ENCODE peak calls at places on chromosomes 11 and 22, in five cellular contexts. M is uterus, Z is AG09309, L is nephron progenitor cell, P is AG04450. E is an unnamed sample.

GRCh38 chr22:39820266-39820665 is 73.3 kb downstream of the ENTHD1 start:
- DNase-seq in M (no peak), Z (peak; percentile 3), L (no peak), P (peak; percentile 18), E (no peak)

GRCh38 chr22:17313591-17313990 is 55.7 kb upstream of the CECR2 start:
- DNase-seq in M (no peak), Z (no peak), L (no peak), P (no peak), E (no peak)

GRCh38 chr22:48871176-48871840 is 956.4 kb downstream of the BRD1 start:
- DNase-seq in M (no peak), Z (no peak), L (no peak), P (no peak), E (no peak)

GRCh38 chr11:111733009-111733408 is 33.2 kb downstream of the PPP2R1B start:
- DNase-seq in M (peak; percentile 74), Z (peak; percentile 52), L (no peak), P (peak; percentile 68), E (no peak)

GRCh38 chr22:44399196-44399837 is 86.6 kb upstream of the SHISAL1 start:
- DNase-seq in M (peak; percentile 5), Z (no peak), L (no peak), P (no peak), E (no peak)

GRCh38 chr11:93085097-93085496 is 112.7 kb downstream of the SLC36A4 start:
- DNase-seq in M (no peak), Z (no peak), L (no peak), P (no peak), E (no peak)

GRCh38 chr11:61716478-61717285 is 35.8 kb upstream of the MYRF start:
- DNase-seq in M (no peak), Z (no peak), L (no peak), P (no peak), E (no peak)

GRCh38 chr11:94303884-94304459 is 408 bp upstream of the IZUMO1R start:
- DNase-seq in M (no peak), Z (no peak), L (no peak), P (no peak), E (no peak)

GRCh38 chr11:117818036-117818858 is 6.3 kb downstream of the FXYD2 start:
- DNase-seq in M (no peak), Z (no peak), L (no peak), P (no peak), E (peak; percentile 60)

GRCh38 chr22:46797355-46797754 is 34.9 kb downstream of the TBC1D22A start:
- DNase-seq in M (no peak), Z (no peak), L (no peak), P (no peak), E (no peak)

DNA sequence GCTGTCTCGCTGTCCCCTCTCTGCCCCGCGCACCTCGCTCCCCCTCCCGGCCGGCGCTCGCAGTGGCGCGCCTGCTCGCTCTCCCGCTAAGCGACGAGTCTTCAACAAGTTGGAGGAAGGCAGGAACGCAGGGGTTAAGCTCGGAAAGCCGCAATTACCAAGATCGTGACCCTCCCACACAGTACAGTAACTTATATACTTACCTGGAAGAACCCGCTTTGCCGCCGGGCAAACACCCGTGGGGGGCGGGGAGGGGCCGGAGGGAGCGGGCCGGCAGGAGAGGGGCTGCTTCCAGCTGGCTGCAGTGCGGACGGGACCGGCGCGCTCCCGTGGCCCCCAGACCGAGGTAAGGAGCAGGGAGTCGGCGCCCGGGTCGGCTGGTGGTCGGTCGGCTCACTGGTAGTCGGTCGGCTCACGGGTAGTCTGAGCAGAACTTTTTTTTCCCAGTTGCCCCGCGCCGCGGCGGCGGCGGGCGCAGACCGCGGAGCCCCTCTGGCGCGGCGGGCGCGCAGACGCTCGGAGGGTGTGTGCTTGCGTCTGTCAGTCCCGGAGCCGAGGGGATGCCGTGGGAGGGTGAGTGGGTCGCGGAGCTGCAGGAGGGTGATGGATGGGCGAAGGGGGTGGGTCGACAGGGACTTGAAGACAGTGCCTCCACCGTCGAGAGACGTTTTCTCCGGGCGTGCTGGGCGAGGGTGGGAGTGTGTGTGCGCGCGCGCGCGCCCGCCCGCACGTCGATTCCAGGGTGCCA is 101.2 kb upstream of the HSD17B12 start:
- DNase-seq in M (no peak), Z (no peak), L (peak; percentile 71), P (no peak), E (peak; percentile 64)
- TF ChIP-seq CTCF in M (no peak), Z (peak; percentile 43), L (peak; percentile 33), P (peak; percentile 41), E (peak; percentile 45)

GRCh38 chr11:86955111-86955673 is at the start of gene FZD4:
- DNase-seq in M (peak; percentile 91), Z (peak; percentile 33), L (peak; percentile 94), P (peak; percentile 50), E (peak; percentile 93)
- TF ChIP-seq CTCF in M (no peak), Z (no peak), L (no peak), P (no peak), E (no peak)

GRCh38 chr11:126990716-126991480 is 9.7 kb downstream of the KIRREL3 start:
- DNase-seq in M (no peak), Z (no peak), L (no peak), P (no peak), E (no peak)
- TF ChIP-seq CTCF in M (no peak), Z (no peak), L (peak; percentile 0), P (no peak), E (no peak)

DNA sequence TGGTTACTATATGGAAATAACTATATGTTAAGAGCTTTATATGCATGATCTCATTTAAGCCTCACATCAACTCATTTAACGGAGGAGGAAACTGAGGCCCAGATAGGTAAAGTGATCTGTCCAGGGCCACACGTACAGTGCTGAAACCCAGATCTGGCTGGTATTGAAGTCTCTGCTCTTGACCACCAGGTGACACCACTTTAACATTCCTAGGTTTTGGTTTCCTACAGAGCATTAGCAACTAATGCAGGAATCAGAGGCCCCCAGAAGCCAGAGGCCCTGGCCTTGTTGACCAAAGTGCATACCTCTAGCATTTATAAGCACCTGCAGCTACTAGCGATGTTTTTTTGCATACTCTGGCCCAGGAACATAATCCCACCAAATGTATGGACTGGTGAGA is 12.9 kb upstream of the LIMK2 start:
- DNase-seq in M (no peak), Z (no peak), L (no peak), P (no peak), E (no peak)
- TF ChIP-seq CTCF in M (no peak), Z (no peak), L (no peak), P (no peak), E (no peak)